ENCODE peak calls at places on chromosomes 12 and 14, in seven cellular contexts. One of them, this sample, is unnamed.

GRCh38 chr12:32039917-32040575 is 66.6 kb upstream of the BICD1 start:
- DNase-seq in dorsolateral prefrontal cortex: no peak
- DNase-seq in fibroblast of mammary gland: no peak
- DNase-seq in iPS-NIHi11: peak
- DNase-seq in M059J: no peak
- DNase-seq in fibroblast of the aortic adventitia: peak
- DNase-seq in D341Med: no peak
- DNase-seq in this sample: no peak

GRCh38 chr12:12224240-12224940 is 42.5 kb downstream of the LRP6 start:
- DNase-seq in fibroblast of the aortic adventitia: peak
- DNase-seq in D341Med: no peak
- DNase-seq in M059J: no peak
- DNase-seq in fibroblast of mammary gland: peak
- DNase-seq in dorsolateral prefrontal cortex: no peak
- DNase-seq in iPS-NIHi11: no peak
- DNase-seq in this sample: no peak

GRCh38 chr14:55532645-55533309 is 47.2 kb upstream of the KTN1 start:
- DNase-seq in fibroblast of the aortic adventitia: no peak
- DNase-seq in D341Med: peak
- DNase-seq in iPS-NIHi11: peak
- DNase-seq in dorsolateral prefrontal cortex: no peak
- DNase-seq in M059J: no peak
- DNase-seq in fibroblast of mammary gland: no peak
- DNase-seq in this sample: no peak

GRCh38 chr12:28253175-28253641 is 63.0 kb downstream of the CCDC91 start:
- DNase-seq in M059J: peak
- DNase-seq in fibroblast of mammary gland: peak
- DNase-seq in iPS-NIHi11: no peak
- DNase-seq in dorsolateral prefrontal cortex: no peak
- DNase-seq in fibroblast of the aortic adventitia: no peak
- DNase-seq in D341Med: no peak
- DNase-seq in this sample: peak

GRCh38 chr12:42865282-42865681 is 275.7 kb upstream of the PRICKLE1 start:
- DNase-seq in fibroblast of the aortic adventitia: no peak
- DNase-seq in iPS-NIHi11: no peak
- DNase-seq in dorsolateral prefrontal cortex: no peak
- DNase-seq in fibroblast of mammary gland: no peak
- DNase-seq in D341Med: no peak
- DNase-seq in M059J: peak
- DNase-seq in this sample: no peak

GRCh38 chr12:80837342-80837978 is 100.3 kb downstream of the LIN7A start:
- DNase-seq in fibroblast of mammary gland: peak
- DNase-seq in fibroblast of the aortic adventitia: peak
- DNase-seq in D341Med: peak
- DNase-seq in M059J: peak
- DNase-seq in iPS-NIHi11: peak
- DNase-seq in dorsolateral prefrontal cortex: no peak
- DNase-seq in this sample: peak

GRCh38 chr14:75009176-75009575 is 6.5 kb downstream of the EIF2B2 start:
- DNase-seq in fibroblast of the aortic adventitia: no peak
- DNase-seq in dorsolateral prefrontal cortex: no peak
- DNase-seq in D341Med: no peak
- DNase-seq in fibroblast of mammary gland: no peak
- DNase-seq in M059J: no peak
- DNase-seq in iPS-NIHi11: no peak
- DNase-seq in this sample: no peak

GRCh38 chr12:4346931-4347330 is 25.9 kb downstream of the TIGAR start:
- DNase-seq in fibroblast of mammary gland: no peak
- DNase-seq in M059J: no peak
- DNase-seq in fibroblast of the aortic adventitia: no peak
- DNase-seq in D341Med: no peak
- DNase-seq in dorsolateral prefrontal cortex: no peak
- DNase-seq in iPS-NIHi11: no peak
- DNase-seq in this sample: no peak

GRCh38 chr14:101476931-101477553 is 84.3 kb upstream of the DIO3 start:
- DNase-seq in dorsolateral prefrontal cortex: no peak
- DNase-seq in iPS-NIHi11: peak
- DNase-seq in M059J: peak
- DNase-seq in fibroblast of mammary gland: no peak
- DNase-seq in D341Med: no peak
- DNase-seq in fibroblast of the aortic adventitia: no peak
- DNase-seq in this sample: no peak

GRCh38 chr12:47820631-47821345 is 1.1 kb upstream of the HDAC7 start:
- DNase-seq in fibroblast of the aortic adventitia: peak
- DNase-seq in fibroblast of mammary gland: peak
- DNase-seq in dorsolateral prefrontal cortex: peak
- DNase-seq in M059J: peak
- DNase-seq in iPS-NIHi11: peak
- DNase-seq in D341Med: no peak
- DNase-seq in this sample: peak

GRCh38 chr14:74965770-74966153 is 10.4 kb upstream of the PGF start:
- DNase-seq in iPS-NIHi11: no peak
- DNase-seq in fibroblast of mammary gland: peak
- DNase-seq in D341Med: no peak
- DNase-seq in dorsolateral prefrontal cortex: no peak
- DNase-seq in fibroblast of the aortic adventitia: peak
- DNase-seq in M059J: peak
- DNase-seq in this sample: peak

GRCh38 chr12:62799126-62799736 is 135.7 kb downstream of the PPM1H start:
- DNase-seq in M059J: peak
- DNase-seq in dorsolateral prefrontal cortex: no peak
- DNase-seq in D341Med: peak
- DNase-seq in iPS-NIHi11: peak
- DNase-seq in fibroblast of the aortic adventitia: peak
- DNase-seq in fibroblast of mammary gland: peak
- DNase-seq in this sample: peak

GRCh38 chr12:58166643-58167042 is 225.3 kb downstream of the ATP23 start:
- DNase-seq in fibroblast of the aortic adventitia: no peak
- DNase-seq in iPS-NIHi11: no peak
- DNase-seq in dorsolateral prefrontal cortex: no peak
- DNase-seq in D341Med: no peak
- DNase-seq in M059J: no peak
- DNase-seq in fibroblast of mammary gland: no peak
- DNase-seq in this sample: no peak

GRCh38 chr12:112841891-112842290 is 50.3 kb downstream of the RPH3A start:
- DNase-seq in M059J: peak
- DNase-seq in fibroblast of mammary gland: peak
- DNase-seq in dorsolateral prefrontal cortex: no peak
- DNase-seq in fibroblast of the aortic adventitia: peak
- DNase-seq in iPS-NIHi11: no peak
- DNase-seq in D341Med: no peak
- DNase-seq in this sample: peak

GRCh38 chr14:96962337-96962736 is 165.2 kb downstream of the VRK1 start:
- DNase-seq in dorsolateral prefrontal cortex: no peak
- DNase-seq in fibroblast of the aortic adventitia: no peak
- DNase-seq in D341Med: no peak
- DNase-seq in iPS-NIHi11: no peak
- DNase-seq in M059J: no peak
- DNase-seq in fibroblast of mammary gland: no peak
- DNase-seq in this sample: no peak

GRCh38 chr14:92670177-92670576 is 78.2 kb downstream of the LGMN start:
- DNase-seq in M059J: no peak
- DNase-seq in fibroblast of the aortic adventitia: peak
- DNase-seq in fibroblast of mammary gland: peak
- DNase-seq in iPS-NIHi11: peak
- DNase-seq in D341Med: no peak
- DNase-seq in dorsolateral prefrontal cortex: no peak
- DNase-seq in this sample: no peak

GRCh38 chr12:59164226-59164625 is 243.9 kb upstream of the LRIG3 start:
- DNase-seq in dorsolateral prefrontal cortex: no peak
- DNase-seq in M059J: peak
- DNase-seq in iPS-NIHi11: no peak
- DNase-seq in fibroblast of the aortic adventitia: peak
- DNase-seq in D341Med: no peak
- DNase-seq in fibroblast of mammary gland: no peak
- DNase-seq in this sample: no peak

GRCh38 chr12:121326996-121327674 is 25.1 kb downstream of the ANAPC5 start:
- DNase-seq in fibroblast of mammary gland: no peak
- DNase-seq in M059J: no peak
- DNase-seq in iPS-NIHi11: no peak
- DNase-seq in D341Med: no peak
- DNase-seq in dorsolateral prefrontal cortex: peak
- DNase-seq in fibroblast of the aortic adventitia: no peak
- DNase-seq in this sample: no peak

GRCh38 chr12:1947081-1947480 is 28.6 kb upstream of the CACNA2D4 start:
- DNase-seq in dorsolateral prefrontal cortex: no peak
- DNase-seq in D341Med: no peak
- DNase-seq in fibroblast of mammary gland: peak
- DNase-seq in M059J: no peak
- DNase-seq in iPS-NIHi11: no peak
- DNase-seq in fibroblast of the aortic adventitia: peak
- DNase-seq in this sample: no peak

GRCh38 chr12:18294889-18295288 is 33.6 kb downstream of the PIK3C2G start:
- DNase-seq in D341Med: no peak
- DNase-seq in M059J: no peak
- DNase-seq in iPS-NIHi11: no peak
- DNase-seq in fibroblast of mammary gland: no peak
- DNase-seq in dorsolateral prefrontal cortex: no peak
- DNase-seq in fibroblast of the aortic adventitia: no peak
- DNase-seq in this sample: no peak

GRCh38 chr12:96471368-96472040 is 17.9 kb upstream of the CFAP54 start:
- DNase-seq in fibroblast of mammary gland: peak
- DNase-seq in M059J: peak
- DNase-seq in dorsolateral prefrontal cortex: no peak
- DNase-seq in fibroblast of the aortic adventitia: peak
- DNase-seq in D341Med: no peak
- DNase-seq in iPS-NIHi11: no peak
- DNase-seq in this sample: peak

GRCh38 chr12:91009319-91009950 is 4.7 kb upstream of the EPYC start:
- DNase-seq in iPS-NIHi11: no peak
- DNase-seq in dorsolateral prefrontal cortex: no peak
- DNase-seq in M059J: peak
- DNase-seq in D341Med: no peak
- DNase-seq in fibroblast of the aortic adventitia: peak
- DNase-seq in fibroblast of mammary gland: peak
- DNase-seq in this sample: peak

GRCh38 chr14:61152851-61153364 is 128.2 kb downstream of the TMEM30B start:
- DNase-seq in fibroblast of mammary gland: peak
- DNase-seq in dorsolateral prefrontal cortex: no peak
- DNase-seq in fibroblast of the aortic adventitia: peak
- DNase-seq in M059J: peak
- DNase-seq in D341Med: no peak
- DNase-seq in iPS-NIHi11: no peak
- DNase-seq in this sample: peak

GRCh38 chr14:104676694-104677505 is 12.5 kb upstream of the INF2 start:
- DNase-seq in iPS-NIHi11: no peak
- DNase-seq in fibroblast of mammary gland: no peak
- DNase-seq in fibroblast of the aortic adventitia: no peak
- DNase-seq in D341Med: no peak
- DNase-seq in M059J: no peak
- DNase-seq in dorsolateral prefrontal cortex: peak
- DNase-seq in this sample: no peak

GRCh38 chr12:122437656-122438121 is 15.2 kb upstream of the CLIP1 start:
- DNase-seq in dorsolateral prefrontal cortex: peak
- DNase-seq in M059J: peak
- DNase-seq in iPS-NIHi11: no peak
- DNase-seq in D341Med: no peak
- DNase-seq in fibroblast of mammary gland: peak
- DNase-seq in fibroblast of the aortic adventitia: peak
- DNase-seq in this sample: peak

GRCh38 chr12:50990147-50990727 is 35.9 kb downstream of the SLC11A2 start:
- DNase-seq in M059J: no peak
- DNase-seq in fibroblast of the aortic adventitia: no peak
- DNase-seq in dorsolateral prefrontal cortex: no peak
- DNase-seq in fibroblast of mammary gland: no peak
- DNase-seq in D341Med: no peak
- DNase-seq in iPS-NIHi11: no peak
- DNase-seq in this sample: no peak

GRCh38 chr12:69225251-69225910 is 14.0 kb upstream of the CPSF6 start:
- DNase-seq in M059J: no peak
- DNase-seq in D341Med: no peak
- DNase-seq in fibroblast of mammary gland: no peak
- DNase-seq in iPS-NIHi11: no peak
- DNase-seq in dorsolateral prefrontal cortex: no peak
- DNase-seq in fibroblast of the aortic adventitia: no peak
- DNase-seq in this sample: no peak

GRCh38 chr14:55389330-55389729 is 22.3 kb downstream of the ATG14 start:
- DNase-seq in fibroblast of the aortic adventitia: peak
- DNase-seq in iPS-NIHi11: no peak
- DNase-seq in M059J: peak
- DNase-seq in dorsolateral prefrontal cortex: no peak
- DNase-seq in D341Med: no peak
- DNase-seq in fibroblast of mammary gland: peak
- DNase-seq in this sample: no peak

GRCh38 chr12:53090559-53090958 is 6.9 kb upstream of the IGFBP6 start:
- DNase-seq in D341Med: no peak
- DNase-seq in dorsolateral prefrontal cortex: no peak
- DNase-seq in iPS-NIHi11: no peak
- DNase-seq in fibroblast of mammary gland: no peak
- DNase-seq in fibroblast of the aortic adventitia: no peak
- DNase-seq in M059J: no peak
- DNase-seq in this sample: no peak